ENCODE peak calls at places on chromosomes 4 and X, in seven cellular contexts. One of them, this sample, is unnamed.

GRCh38 chr4:3879681-3880594 is 113.8 kb downstream of the ADRA2C start:
- DNase-seq in left lung: no peak
- DNase-seq in myocyte: no peak
- DNase-seq in activated T-cell treated with anti-CD3 and anti-CD28 coated beads for 1 hour: peak; percentile 9
- DNase-seq in hypothalamus: no peak
- DNase-seq in iris pigment epithelial cell: no peak
- DNase-seq in AG09319: no peak
- DNase-seq in this sample: peak; percentile 16

GRCh38 chrX:151013164-151013743 is 30.1 kb downstream of the HMGB3 start:
- DNase-seq in left lung: no peak
- DNase-seq in iris pigment epithelial cell: no peak
- DNase-seq in hypothalamus: no peak
- DNase-seq in myocyte: no peak
- DNase-seq in activated T-cell treated with anti-CD3 and anti-CD28 coated beads for 1 hour: no peak
- DNase-seq in AG09319: no peak
- DNase-seq in this sample: no peak

GRCh38 chr4:41060352-41061318 is 153.7 kb downstream of the APBB2 start:
- DNase-seq in hypothalamus: no peak
- DNase-seq in AG09319: no peak
- DNase-seq in left lung: no peak
- DNase-seq in iris pigment epithelial cell: no peak
- DNase-seq in myocyte: peak; percentile 33
- DNase-seq in activated T-cell treated with anti-CD3 and anti-CD28 coated beads for 1 hour: no peak
- DNase-seq in this sample: no peak

GRCh38 chrX:124764354-124764753 is 418.0 kb downstream of the SH2D1A start:
- DNase-seq in left lung: no peak
- DNase-seq in activated T-cell treated with anti-CD3 and anti-CD28 coated beads for 1 hour: no peak
- DNase-seq in myocyte: no peak
- DNase-seq in hypothalamus: no peak
- DNase-seq in AG09319: no peak
- DNase-seq in iris pigment epithelial cell: no peak
- DNase-seq in this sample: no peak

GRCh38 chr4:75849459-75849858 is 52.8 kb downstream of the PPEF2 start:
- DNase-seq in iris pigment epithelial cell: peak; percentile 64
- DNase-seq in left lung: no peak
- DNase-seq in AG09319: no peak
- DNase-seq in activated T-cell treated with anti-CD3 and anti-CD28 coated beads for 1 hour: no peak
- DNase-seq in myocyte: no peak
- DNase-seq in hypothalamus: no peak
- DNase-seq in this sample: no peak

GRCh38 chr4:129446074-129446473 is 350.1 kb downstream of the C4orf33 start:
- DNase-seq in left lung: no peak
- DNase-seq in hypothalamus: no peak
- DNase-seq in AG09319: no peak
- DNase-seq in iris pigment epithelial cell: peak; percentile 10
- DNase-seq in myocyte: no peak
- DNase-seq in activated T-cell treated with anti-CD3 and anti-CD28 coated beads for 1 hour: no peak
- DNase-seq in this sample: no peak

GRCh38 chr4:79201976-79202375 is 123.9 kb downstream of the NAA11 start:
- DNase-seq in left lung: no peak
- DNase-seq in hypothalamus: no peak
- DNase-seq in AG09319: no peak
- DNase-seq in myocyte: no peak
- DNase-seq in activated T-cell treated with anti-CD3 and anti-CD28 coated beads for 1 hour: no peak
- DNase-seq in iris pigment epithelial cell: peak; percentile 4
- DNase-seq in this sample: no peak

GRCh38 chrX:40514376-40514775 is 66.4 kb upstream of the ATP6AP2 start:
- DNase-seq in hypothalamus: no peak
- DNase-seq in AG09319: no peak
- DNase-seq in activated T-cell treated with anti-CD3 and anti-CD28 coated beads for 1 hour: no peak
- DNase-seq in left lung: no peak
- DNase-seq in iris pigment epithelial cell: peak; percentile 48
- DNase-seq in myocyte: no peak
- DNase-seq in this sample: no peak

GRCh38 chr4:112361181-112361791 is 64.1 kb downstream of the ALPK1 start:
- DNase-seq in myocyte: peak; percentile 79
- DNase-seq in left lung: no peak
- DNase-seq in AG09319: no peak
- DNase-seq in activated T-cell treated with anti-CD3 and anti-CD28 coated beads for 1 hour: no peak
- DNase-seq in hypothalamus: no peak
- DNase-seq in iris pigment epithelial cell: peak; percentile 71
- DNase-seq in this sample: no peak

GRCh38 chrX:17813277-17813676 is 47.8 kb downstream of the RAI2 start:
- DNase-seq in AG09319: no peak
- DNase-seq in activated T-cell treated with anti-CD3 and anti-CD28 coated beads for 1 hour: no peak
- DNase-seq in iris pigment epithelial cell: no peak
- DNase-seq in left lung: no peak
- DNase-seq in myocyte: no peak
- DNase-seq in hypothalamus: no peak
- DNase-seq in this sample: no peak

GRCh38 chrX:129704491-129704890 is 34.3 kb upstream of the XPNPEP2 start:
- DNase-seq in AG09319: no peak
- DNase-seq in hypothalamus: no peak
- DNase-seq in iris pigment epithelial cell: no peak
- DNase-seq in activated T-cell treated with anti-CD3 and anti-CD28 coated beads for 1 hour: no peak
- DNase-seq in left lung: no peak
- DNase-seq in myocyte: no peak
- DNase-seq in this sample: no peak

GRCh38 chr4:47801481-47802002 is 36.3 kb downstream of the CORIN start:
- DNase-seq in hypothalamus: no peak
- DNase-seq in activated T-cell treated with anti-CD3 and anti-CD28 coated beads for 1 hour: no peak
- DNase-seq in AG09319: no peak
- DNase-seq in left lung: no peak
- DNase-seq in iris pigment epithelial cell: no peak
- DNase-seq in myocyte: peak; percentile 16
- DNase-seq in this sample: no peak

GRCh38 chr4:187608001-187608421 is 387.6 kb upstream of the ZFP42 start:
- DNase-seq in hypothalamus: no peak
- DNase-seq in activated T-cell treated with anti-CD3 and anti-CD28 coated beads for 1 hour: no peak
- DNase-seq in myocyte: peak; percentile 49
- DNase-seq in iris pigment epithelial cell: peak; percentile 78
- DNase-seq in left lung: no peak
- DNase-seq in AG09319: peak; percentile 49
- DNase-seq in this sample: no peak

GRCh38 chr4:168560835-168561210 is 64.0 kb downstream of the PALLD start:
- DNase-seq in hypothalamus: no peak
- DNase-seq in activated T-cell treated with anti-CD3 and anti-CD28 coated beads for 1 hour: no peak
- DNase-seq in myocyte: no peak
- DNase-seq in left lung: no peak
- DNase-seq in AG09319: no peak
- DNase-seq in iris pigment epithelial cell: no peak
- DNase-seq in this sample: no peak

GRCh38 chrX:625137-625691 is 5.4 kb upstream of the SHOX start:
- DNase-seq in activated T-cell treated with anti-CD3 and anti-CD28 coated beads for 1 hour: no peak
- DNase-seq in AG09319: peak; percentile 42
- DNase-seq in iris pigment epithelial cell: peak; percentile 63
- DNase-seq in myocyte: no peak
- DNase-seq in hypothalamus: no peak
- DNase-seq in left lung: no peak
- DNase-seq in this sample: no peak

GRCh38 chr4:185993328-185993973 is 75.5 kb upstream of the TLR3 start:
- DNase-seq in hypothalamus: no peak
- DNase-seq in myocyte: no peak
- DNase-seq in AG09319: no peak
- DNase-seq in iris pigment epithelial cell: no peak
- DNase-seq in left lung: no peak
- DNase-seq in activated T-cell treated with anti-CD3 and anti-CD28 coated beads for 1 hour: no peak
- DNase-seq in this sample: no peak

GRCh38 chr4:58760737-58761136 is 1650.6 kb upstream of the IGFBP7 start:
- DNase-seq in AG09319: no peak
- DNase-seq in left lung: no peak
- DNase-seq in iris pigment epithelial cell: no peak
- DNase-seq in hypothalamus: no peak
- DNase-seq in activated T-cell treated with anti-CD3 and anti-CD28 coated beads for 1 hour: no peak
- DNase-seq in myocyte: no peak
- DNase-seq in this sample: no peak

GRCh38 chr4:54683616-54684346 is 26.0 kb downstream of the KIT start:
- DNase-seq in myocyte: peak; percentile 55
- DNase-seq in left lung: no peak
- DNase-seq in hypothalamus: no peak
- DNase-seq in AG09319: no peak
- DNase-seq in iris pigment epithelial cell: no peak
- DNase-seq in activated T-cell treated with anti-CD3 and anti-CD28 coated beads for 1 hour: peak; percentile 29
- DNase-seq in this sample: peak; percentile 25

GRCh38 chr4:108619372-108620100 is 840 bp upstream of the RPL34 start:
- DNase-seq in hypothalamus: no peak
- DNase-seq in activated T-cell treated with anti-CD3 and anti-CD28 coated beads for 1 hour: no peak
- DNase-seq in AG09319: no peak
- DNase-seq in iris pigment epithelial cell: no peak
- DNase-seq in left lung: no peak
- DNase-seq in myocyte: no peak
- DNase-seq in this sample: peak; percentile 9

GRCh38 chr4:114807759-114808404 is 209.3 kb downstream of the UGT8 start:
- DNase-seq in myocyte: peak; percentile 43
- DNase-seq in iris pigment epithelial cell: no peak
- DNase-seq in activated T-cell treated with anti-CD3 and anti-CD28 coated beads for 1 hour: no peak
- DNase-seq in hypothalamus: no peak
- DNase-seq in left lung: no peak
- DNase-seq in AG09319: no peak
- DNase-seq in this sample: no peak

GRCh38 chrX:153587342-153587741 is 11.6 kb downstream of the CCNQ start:
- DNase-seq in iris pigment epithelial cell: no peak
- DNase-seq in AG09319: no peak
- DNase-seq in myocyte: no peak
- DNase-seq in hypothalamus: no peak
- DNase-seq in left lung: no peak
- DNase-seq in activated T-cell treated with anti-CD3 and anti-CD28 coated beads for 1 hour: no peak
- DNase-seq in this sample: no peak

GRCh38 chr4:56129431-56129861 is 180.7 kb downstream of the CEP135 start:
- DNase-seq in myocyte: no peak
- DNase-seq in hypothalamus: no peak
- DNase-seq in left lung: no peak
- DNase-seq in AG09319: no peak
- DNase-seq in iris pigment epithelial cell: no peak
- DNase-seq in activated T-cell treated with anti-CD3 and anti-CD28 coated beads for 1 hour: no peak
- DNase-seq in this sample: no peak

GRCh38 chr4:40264995-40265909 is 68.4 kb downstream of the RHOH start:
- DNase-seq in iris pigment epithelial cell: peak; percentile 38
- DNase-seq in hypothalamus: no peak
- DNase-seq in myocyte: peak; percentile 96
- DNase-seq in left lung: peak; percentile 40
- DNase-seq in activated T-cell treated with anti-CD3 and anti-CD28 coated beads for 1 hour: no peak
- DNase-seq in AG09319: no peak
- DNase-seq in this sample: no peak

GRCh38 chr4:55399581-55399980 is 3.8 kb downstream of the TMEM165 start:
- DNase-seq in AG09319: no peak
- DNase-seq in myocyte: no peak
- DNase-seq in iris pigment epithelial cell: no peak
- DNase-seq in activated T-cell treated with anti-CD3 and anti-CD28 coated beads for 1 hour: no peak
- DNase-seq in left lung: no peak
- DNase-seq in hypothalamus: no peak
- DNase-seq in this sample: no peak

GRCh38 chr4:64784125-64784524 is 374.9 kb upstream of the TECRL start:
- DNase-seq in left lung: no peak
- DNase-seq in AG09319: no peak
- DNase-seq in iris pigment epithelial cell: peak; percentile 63
- DNase-seq in activated T-cell treated with anti-CD3 and anti-CD28 coated beads for 1 hour: no peak
- DNase-seq in hypothalamus: no peak
- DNase-seq in myocyte: peak; percentile 13
- DNase-seq in this sample: no peak

GRCh38 chrX:79096339-79096638 is 48.2 kb upstream of the GPR174 start:
- DNase-seq in myocyte: no peak
- DNase-seq in activated T-cell treated with anti-CD3 and anti-CD28 coated beads for 1 hour: no peak
- DNase-seq in iris pigment epithelial cell: no peak
- DNase-seq in AG09319: no peak
- DNase-seq in left lung: no peak
- DNase-seq in hypothalamus: no peak
- DNase-seq in this sample: no peak

GRCh38 chrX:42720209-42720608 is 57.8 kb downstream of the PPP1R2C start:
- DNase-seq in AG09319: no peak
- DNase-seq in left lung: no peak
- DNase-seq in myocyte: no peak
- DNase-seq in iris pigment epithelial cell: no peak
- DNase-seq in hypothalamus: no peak
- DNase-seq in activated T-cell treated with anti-CD3 and anti-CD28 coated beads for 1 hour: no peak
- DNase-seq in this sample: no peak

GRCh38 chr4:8736083-8736825 is 135.4 kb downstream of the HMX1 start:
- DNase-seq in iris pigment epithelial cell: no peak
- DNase-seq in AG09319: no peak
- DNase-seq in myocyte: no peak
- DNase-seq in left lung: no peak
- DNase-seq in activated T-cell treated with anti-CD3 and anti-CD28 coated beads for 1 hour: no peak
- DNase-seq in hypothalamus: no peak
- DNase-seq in this sample: no peak

GRCh38 chrX:49292400-49293362 is 10.8 kb upstream of the GAGE10 start:
- DNase-seq in AG09319: no peak
- DNase-seq in activated T-cell treated with anti-CD3 and anti-CD28 coated beads for 1 hour: no peak
- DNase-seq in myocyte: no peak
- DNase-seq in iris pigment epithelial cell: no peak
- DNase-seq in hypothalamus: no peak
- DNase-seq in left lung: no peak
- DNase-seq in this sample: no peak

GRCh38 chrX:39816871-39817731 is 280.7 kb downstream of the BCOR start:
- DNase-seq in left lung: no peak
- DNase-seq in activated T-cell treated with anti-CD3 and anti-CD28 coated beads for 1 hour: no peak
- DNase-seq in iris pigment epithelial cell: peak; percentile 38
- DNase-seq in AG09319: no peak
- DNase-seq in hypothalamus: no peak
- DNase-seq in myocyte: no peak
- DNase-seq in this sample: no peak

GRCh38 chr4:167903291-167903721 is 189.0 kb upstream of the ANXA10 start:
- DNase-seq in iris pigment epithelial cell: peak; percentile 71
- DNase-seq in myocyte: no peak
- DNase-seq in left lung: no peak
- DNase-seq in hypothalamus: no peak
- DNase-seq in AG09319: no peak
- DNase-seq in activated T-cell treated with anti-CD3 and anti-CD28 coated beads for 1 hour: no peak
- DNase-seq in this sample: no peak

GRCh38 chr4:175758050-175758449 is 54.0 kb downstream of the GPM6A start:
- DNase-seq in iris pigment epithelial cell: no peak
- DNase-seq in AG09319: no peak
- DNase-seq in myocyte: no peak
- DNase-seq in hypothalamus: no peak
- DNase-seq in left lung: no peak
- DNase-seq in activated T-cell treated with anti-CD3 and anti-CD28 coated beads for 1 hour: no peak
- DNase-seq in this sample: no peak

GRCh38 chrX:140723251-140723650 is 13.7 kb downstream of the LINC00632 start:
- DNase-seq in AG09319: no peak
- DNase-seq in myocyte: no peak
- DNase-seq in hypothalamus: no peak
- DNase-seq in iris pigment epithelial cell: peak; percentile 13
- DNase-seq in activated T-cell treated with anti-CD3 and anti-CD28 coated beads for 1 hour: no peak
- DNase-seq in left lung: no peak
- DNase-seq in this sample: no peak

GRCh38 chrX:38055170-38055847 is 49.0 kb downstream of the SYTL5 start:
- DNase-seq in myocyte: peak; percentile 59
- DNase-seq in iris pigment epithelial cell: peak; percentile 58
- DNase-seq in AG09319: no peak
- DNase-seq in activated T-cell treated with anti-CD3 and anti-CD28 coated beads for 1 hour: no peak
- DNase-seq in hypothalamus: no peak
- DNase-seq in left lung: no peak
- DNase-seq in this sample: no peak

GRCh38 chrX:19842542-19842941 is 44.9 kb downstream of the SH3KBP1 start:
- DNase-seq in AG09319: no peak
- DNase-seq in iris pigment epithelial cell: no peak
- DNase-seq in activated T-cell treated with anti-CD3 and anti-CD28 coated beads for 1 hour: no peak
- DNase-seq in left lung: no peak
- DNase-seq in hypothalamus: no peak
- DNase-seq in myocyte: no peak
- DNase-seq in this sample: no peak

GRCh38 chr4:2929469-2929868 is 33.7 kb downstream of the NOP14 start:
- DNase-seq in AG09319: no peak
- DNase-seq in myocyte: no peak
- DNase-seq in iris pigment epithelial cell: no peak
- DNase-seq in hypothalamus: no peak
- DNase-seq in activated T-cell treated with anti-CD3 and anti-CD28 coated beads for 1 hour: no peak
- DNase-seq in left lung: peak; percentile 28
- DNase-seq in this sample: no peak

GRCh38 chr4:167826281-167826680 is 266.1 kb upstream of the ANXA10 start:
- DNase-seq in myocyte: peak; percentile 9
- DNase-seq in activated T-cell treated with anti-CD3 and anti-CD28 coated beads for 1 hour: no peak
- DNase-seq in left lung: no peak
- DNase-seq in hypothalamus: no peak
- DNase-seq in iris pigment epithelial cell: peak; percentile 42
- DNase-seq in AG09319: no peak
- DNase-seq in this sample: no peak

GRCh38 chr4:173436149-173436579 is 37.2 kb upstream of the SCRG1 start:
- DNase-seq in activated T-cell treated with anti-CD3 and anti-CD28 coated beads for 1 hour: no peak
- DNase-seq in left lung: no peak
- DNase-seq in AG09319: peak; percentile 59
- DNase-seq in hypothalamus: no peak
- DNase-seq in iris pigment epithelial cell: peak; percentile 79
- DNase-seq in myocyte: peak; percentile 40
- DNase-seq in this sample: no peak